ENCODE peak calls at places on chromosomes 11 and 22, in five cellular contexts. A, R, F, W and U are unnamed samples.

GRCh38 chr11:111429066-111429506 is 50.0 kb upstream of the POU2AF1 start:
- DNase-seq in W (peak), F (no peak), A (peak), R (peak), U (peak)

GRCh38 chr11:65121865-65122696 is at the start of the genes FAU and MRPL49:
- DNase-seq in R (peak), A (peak), W (peak), F (peak), U (peak)

GRCh38 chr11:17631702-17632365 is 84.8 kb downstream of the OTOG start:
- DNase-seq in R (no peak), A (no peak), W (no peak), F (no peak), U (no peak)

GRCh38 chr11:134346976-134347350 is 15.2 kb downstream of the GLB1L2 start:
- DNase-seq in W (no peak), R (no peak), F (no peak), A (no peak), U (no peak)

GRCh38 chr11:67024966-67025365 is 2.0 kb downstream of the SYT12 start:
- DNase-seq in A (no peak), R (no peak), W (no peak), F (no peak), U (no peak)

GRCh38 chr11:118058311-118059230 is 18.3 kb upstream of the TMPRSS4 start:
- DNase-seq in W (no peak), R (no peak), F (no peak), A (no peak), U (no peak)

GRCh38 chr11:13963169-13963948 is 836 bp downstream of the SPON1 start:
- DNase-seq in A (no peak), R (no peak), F (no peak), W (no peak), U (no peak)

GRCh38 chr11:82270870-82271269 is 462.8 kb downstream of the FAM181B start:
- DNase-seq in F (no peak), R (no peak), W (no peak), A (no peak), U (no peak)

GRCh38 chr11:76443254-76443935 is 1.4 kb upstream of the EMSY start:
- DNase-seq in W (no peak), F (no peak), R (no peak), A (peak), U (no peak)

GRCh38 chr11:80281194-80281593 is 840.4 kb upstream of the TENM4 start:
- DNase-seq in F (no peak), R (no peak), W (no peak), A (no peak), U (no peak)

GRCh38 chr22:37893583-37893983 is 12.5 kb upstream of the MICALL1 start:
- DNase-seq in F (no peak), W (no peak), A (no peak), R (peak), U (no peak)

GRCh38 chr22:47221840-47222615 is 459.6 kb downstream of the TBC1D22A start:
- DNase-seq in A (no peak), W (peak), R (peak), F (no peak), U (peak)

GRCh38 chr11:12200359-12201015 is 90.1 kb downstream of the MICAL2 start:
- DNase-seq in F (no peak), R (peak), W (no peak), A (peak), U (peak)

GRCh38 chr11:72760543-72761400 is 8.6 kb upstream of the ARAP1 start:
- DNase-seq in R (no peak), A (peak), W (no peak), F (no peak), U (no peak)

GRCh38 chr22:29782061-29782845 is 15.1 kb downstream of the UQCR10 start:
- DNase-seq in W (no peak), A (peak), F (no peak), R (peak), U (no peak)

GRCh38 chr11:95081010-95081409 is 8.6 kb upstream of the ENDOD1 start:
- DNase-seq in R (no peak), W (no peak), F (no peak), A (no peak), U (no peak)

GRCh38 chr11:8055836-8056526 is 25.0 kb upstream of the TUB start:
- DNase-seq in W (no peak), F (no peak), R (no peak), A (no peak), U (no peak)

GRCh38 chr11:4025957-4026324 is 68.7 kb upstream of the RRM1 start:
- DNase-seq in R (no peak), W (no peak), A (peak), F (no peak), U (no peak)

GRCh38 chr22:45201678-45202332 is 38.1 kb downstream of the NUP50 start:
- DNase-seq in A (peak), F (peak), R (no peak), W (no peak), U (no peak)

GRCh38 chr11:40204228-40204627 is 1255.2 kb downstream of the LRRC4C start:
- DNase-seq in A (no peak), R (no peak), F (no peak), W (no peak), U (no peak)

GRCh38 chr11:8871283-8871775 is 39.7 kb upstream of the AKIP1 start:
- DNase-seq in A (peak), F (no peak), R (peak), W (peak), U (peak)